ENCODE peak calls at places on chromosomes 11 and 22, in nine cellular contexts. B, H, T, S, K, C, F, P and I are unnamed samples.
A peak's percentile ranks its signal among the peaks of the same experiment; 100 is the strongest.

GRCh38 chr22:20186183-20186870 is 35.5 kb upstream of the CCDC188 start:
- DNase-seq in H (no peak), S (no peak), F (no peak), K (no peak), T (no peak), C (no peak), P (no peak), B (no peak), I (no peak)

GRCh38 chr11:2943711-2944118 is 14.5 kb upstream of the PHLDA2 start:
- DNase-seq in B (peak; percentile 48), K (no peak), C (no peak), P (no peak), F (no peak), H (peak; percentile 79), T (no peak), S (no peak), I (no peak)

GRCh38 chr11:115580416-115580815 is 76.2 kb upstream of the CADM1 start:
- DNase-seq in H (no peak), K (no peak), B (no peak), C (no peak), S (no peak), P (no peak), T (no peak), F (no peak), I (no peak)

GRCh38 chr22:27756212-27756660 is 45.3 kb downstream of the MN1 start:
- DNase-seq in H (peak; percentile 27), F (no peak), S (no peak), P (no peak), B (no peak), C (no peak), T (no peak), K (no peak), I (no peak)

GRCh38 chr22:23383491-23384450 is 196.3 kb downstream of the IGLL1 start:
- DNase-seq in S (no peak), H (no peak), B (no peak), K (no peak), C (no peak), T (no peak), P (peak; percentile 53), F (no peak), I (no peak)

GRCh38 chr11:32056445-32056844 is 34.4 kb upstream of the RCN1 start:
- DNase-seq in C (no peak), T (no peak), F (no peak), S (no peak), B (no peak), H (no peak), K (peak; percentile 67), P (no peak), I (no peak)

GRCh38 chr11:46296520-46297448 is 19.3 kb downstream of the CREB3L1 start:
- DNase-seq in S (peak; percentile 98), C (no peak), F (no peak), H (no peak), K (peak; percentile 99), P (peak; percentile 94), B (peak; percentile 51), T (no peak), I (no peak)

GRCh38 chr11:124115782-124116616 is 749 bp downstream of the VWA5A start:
- DNase-seq in C (no peak), B (peak; percentile 34), S (no peak), H (peak; percentile 62), K (no peak), P (peak; percentile 24), T (no peak), F (no peak), I (no peak)

GRCh38 chr11:76783901-76784813 is 1.0 kb downstream of the TSKU start:
- DNase-seq in C (no peak), F (no peak), S (peak; percentile 63), P (peak; percentile 91), H (no peak), T (no peak), K (peak; percentile 88), B (peak; percentile 35), I (no peak)

GRCh38 chr11:45886816-45887520 is 1.5 kb downstream of the MAPK8IP1 start:
- DNase-seq in F (no peak), K (no peak), P (no peak), H (no peak), C (no peak), B (no peak), T (no peak), S (no peak), I (no peak)

GRCh38 chr11:28836285-28837081 is 728.3 kb downstream of the METTL15 start:
- DNase-seq in H (no peak), B (no peak), C (no peak), F (no peak), K (peak; percentile 100), P (peak; percentile 45), S (peak; percentile 97), T (no peak), I (no peak)

GRCh38 chr11:21636561-21636960 is 556.3 kb upstream of the ANO5 start:
- DNase-seq in K (no peak), C (no peak), P (no peak), S (no peak), T (no peak), F (no peak), H (no peak), B (no peak), I (no peak)

GRCh38 chr11:1303973-1304372 is 5.5 kb downstream of the TOLLIP start:
- DNase-seq in K (peak; percentile 44), T (no peak), H (peak; percentile 75), P (peak; percentile 18), C (no peak), S (no peak), F (no peak), B (peak; percentile 88), I (no peak)

GRCh38 chr11:125950696-125951645 is 5.1 kb downstream of the VSIG10L2 start:
- DNase-seq in P (no peak), B (peak; percentile 56), K (no peak), C (no peak), S (no peak), T (no peak), H (no peak), F (no peak), I (peak; percentile 31)

GRCh38 chr11:75277211-75277805 is 36.7 kb downstream of the TPBGL start:
- DNase-seq in P (no peak), C (no peak), T (no peak), F (no peak), K (no peak), B (peak; percentile 1), H (no peak), S (no peak), I (no peak)

GRCh38 chr11:36306888-36307287 is 10.8 kb downstream of the PRR5L start:
- DNase-seq in F (no peak), B (no peak), P (peak; percentile 68), T (no peak), S (no peak), K (peak; percentile 53), H (no peak), C (no peak), I (no peak)

GRCh38 chr22:46087816-46088277 is 62.5 kb upstream of the PPARA start:
- DNase-seq in T (no peak), K (peak; percentile 94), C (no peak), S (peak; percentile 90), H (peak; percentile 80), F (no peak), P (peak; percentile 80), B (peak; percentile 94), I (peak; percentile 79)
- H3K4me3 ChIP-seq in T (peak overlapping the region; percentile 1), K (peak overlapping the region; percentile 98), C (no peak overlapping the region), S (no peak overlapping the region), H (peak overlapping the region; percentile 37), F (no peak overlapping the region), P (no peak overlapping the region), B (no peak overlapping the region), I (peak overlapping the region; percentile 39)

GRCh38 chr11:135033545-135033944 is 621.5 kb upstream of the B3GAT1 start:
- DNase-seq in S (peak; percentile 20), P (peak; percentile 66), F (no peak), T (no peak), H (no peak), C (no peak), K (peak; percentile 0), B (no peak), I (no peak)
- TF ChIP-seq CTCF in S (peak; percentile 59), P (peak; percentile 60), F (no peak), T (no peak), H (peak; percentile 29), C (no peak), K (peak; percentile 7), B (no peak), I (no peak)

GRCh38 chr22:24418786-24419479 is 8.5 kb upstream of the ADORA2A start:
- DNase-seq in P (no peak), B (no peak), K (no peak), H (no peak), T (no peak), F (no peak), C (no peak), S (no peak), I (no peak)
- H3K27ac ChIP-seq in P (no peak overlapping the region), B (no peak overlapping the region), K (no peak overlapping the region), H (no peak overlapping the region), T (no peak overlapping the region), F (no peak overlapping the region), C (no peak overlapping the region), S (no peak overlapping the region), I (no peak overlapping the region)

GRCh38 chr22:41909290-41910049 is 5.4 kb downstream of the SHISA8 start:
- DNase-seq in K (no peak), P (no peak), S (no peak), C (no peak), H (no peak), B (no peak), T (no peak), F (no peak), I (no peak)

GRCh38 chr22:41908409-41909289 is 6.2 kb downstream of the SHISA8 start:
- DNase-seq in K (no peak), F (no peak), T (no peak), C (no peak), B (no peak), H (no peak), P (no peak), S (no peak), I (no peak)

GRCh38 chr22:41910599-41911291 is 4.1 kb downstream of the SHISA8 start:
- DNase-seq in K (peak; percentile 10), B (peak; percentile 23), T (no peak), F (no peak), H (no peak), S (no peak), P (peak; percentile 38), C (no peak), I (peak; percentile 29)

GRCh38 chr22:41911292-41911611 is 3.6 kb downstream of the SHISA8 start:
- DNase-seq in K (no peak), H (no peak), B (no peak), C (no peak), P (no peak), F (no peak), S (no peak), T (no peak), I (no peak)

DNA sequence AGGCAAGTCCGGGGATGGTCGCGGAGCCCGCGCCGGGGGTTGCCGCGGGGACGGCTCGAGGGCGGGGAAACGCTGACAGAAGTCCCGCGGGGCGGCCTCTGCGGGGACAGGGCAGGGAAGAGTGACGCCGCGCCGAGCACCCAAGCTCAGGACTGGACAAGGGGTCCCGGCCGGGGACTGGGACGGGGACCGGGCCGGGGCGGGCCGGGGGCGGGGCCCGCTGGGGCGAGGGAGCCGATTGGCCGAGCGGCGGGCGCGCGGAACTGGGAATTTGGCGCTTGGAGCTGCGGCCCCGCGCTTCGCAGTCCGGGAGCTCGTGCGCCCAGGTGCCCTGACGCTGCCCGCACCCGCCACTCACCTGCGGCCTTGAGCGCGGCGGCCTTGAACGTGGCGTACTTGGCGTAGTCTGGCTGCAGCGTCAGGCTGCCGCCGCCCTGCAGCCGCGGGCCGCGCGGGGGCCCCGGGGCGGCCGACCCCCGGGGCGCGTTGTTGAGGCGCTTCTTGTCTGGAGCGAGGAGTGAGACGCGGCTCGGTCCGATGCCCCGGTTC is 4.8 kb downstream of the SHISA8 start:
- DNase-seq in B (peak; percentile 36), K (no peak), T (no peak), C (no peak), F (no peak), H (no peak), P (no peak), S (no peak), I (no peak)
- H3K4me3 ChIP-seq in B (no peak overlapping the region), K (no peak overlapping the region), T (peak overlapping the region; percentile 11), C (peak overlapping the region; percentile 32), F (peak overlapping the region; percentile 30), H (peak overlapping the region; percentile 42), P (no peak overlapping the region), S (no peak overlapping the region), I (peak overlapping the region; percentile 23)